ENCODE peak calls at places on chromosomes 6 and 20, in ten cellular contexts. T, W, S, P, K, Q, J, D, L and H are unnamed samples.

GRCh38 chr6:19866199-19866872 is 29.2 kb downstream of the ID4 start:
- DNase-seq in L (no peak), P (no peak), W (no peak), J (no peak), D (no peak), S (no peak), T (no peak), K (no peak), Q (no peak), H (no peak)

GRCh38 chr20:15951711-15952110 is 621.5 kb downstream of the KIF16B start:
- DNase-seq in J (no peak), P (no peak), L (no peak), D (no peak), K (no peak), S (no peak), W (no peak), T (no peak), Q (no peak), H (no peak)

GRCh38 chr6:131029661-131030297 is 33.3 kb downstream of the EPB41L2 start:
- DNase-seq in S (no peak), W (no peak), P (peak; percentile 65), L (peak; percentile 22), J (no peak), T (peak; percentile 40), K (no peak), Q (no peak), D (peak; percentile 12), H (no peak)

GRCh38 chr20:50568549-50568942 is 58.4 kb downstream of the PTPN1 start:
- DNase-seq in J (no peak), Q (no peak), L (no peak), K (no peak), D (no peak), T (no peak), P (no peak), W (no peak), S (no peak), H (no peak)

GRCh38 chr6:170453586-170454511 is 99.3 kb downstream of the PSMB1 start:
- DNase-seq in S (no peak), J (no peak), W (no peak), Q (no peak), L (no peak), T (no peak), K (no peak), P (no peak), D (no peak), H (no peak)

GRCh38 chr6:17768388-17768787 is 61.7 kb upstream of the NUP153 start:
- DNase-seq in W (no peak), P (peak; percentile 33), D (no peak), L (peak; percentile 11), S (no peak), J (peak; percentile 13), T (peak; percentile 52), Q (no peak), K (peak; percentile 49), H (peak; percentile 23)

GRCh38 chr20:49597825-49598395 is 30.0 kb upstream of the PTGIS start:
- DNase-seq in P (no peak), K (no peak), D (no peak), L (no peak), W (no peak), T (no peak), Q (no peak), S (no peak), J (no peak), H (no peak)

GRCh38 chr20:57598491-57598890 is 21.7 kb downstream of the ZBP1 start:
- DNase-seq in Q (no peak), K (no peak), L (no peak), T (no peak), D (no peak), W (no peak), J (no peak), P (no peak), S (no peak), H (no peak)

GRCh38 chr6:11810039-11810541 is 31.5 kb upstream of the ADTRP start:
- DNase-seq in L (peak; percentile 39), J (peak; percentile 77), W (peak; percentile 63), T (no peak), K (peak; percentile 76), Q (peak; percentile 64), D (peak; percentile 60), S (peak; percentile 90), P (peak; percentile 79), H (peak; percentile 65)

GRCh38 chr20:25099580-25099979 is 17.6 kb upstream of the VSX1 start:
- DNase-seq in T (no peak), K (no peak), L (no peak), P (no peak), J (no peak), Q (no peak), W (no peak), S (no peak), D (no peak), H (no peak)

GRCh38 chr20:18780731-18781130 is 32.9 kb upstream of the SCP2D1 start:
- DNase-seq in Q (no peak), W (no peak), L (no peak), P (no peak), D (no peak), S (no peak), J (no peak), K (no peak), T (no peak), H (no peak)

GRCh38 chr20:18783385-18783959 is 30.1 kb upstream of the SCP2D1 start:
- DNase-seq in T (no peak), S (no peak), D (no peak), K (no peak), Q (no peak), J (no peak), W (no peak), L (no peak), P (no peak), H (no peak)

GRCh38 chr20:18778993-18779392 is 34.6 kb upstream of the SCP2D1 start:
- DNase-seq in K (no peak), J (no peak), W (no peak), P (no peak), T (peak; percentile 42), S (no peak), L (no peak), D (peak; percentile 7), Q (no peak), H (no peak)

DNA sequence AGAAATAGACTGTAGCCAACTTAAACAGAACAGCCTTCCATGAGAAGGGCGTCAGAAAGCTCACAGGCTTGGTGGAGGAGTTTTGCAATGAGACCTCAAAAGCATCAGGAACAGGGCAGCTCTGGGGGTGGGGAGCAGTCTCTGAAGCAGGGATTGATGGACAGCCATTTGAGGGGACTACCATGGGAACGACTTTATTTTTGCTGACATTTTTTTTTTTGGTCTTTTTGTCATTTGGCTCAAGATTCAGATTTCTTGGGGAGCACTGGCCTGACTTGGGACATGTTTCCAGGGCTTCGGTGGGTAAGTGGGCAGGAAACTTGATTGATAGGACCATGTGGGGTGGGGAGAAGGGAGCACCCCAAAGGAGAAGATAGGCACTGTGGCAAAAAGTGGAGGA is 32.1 kb upstream of the SCP2D1 start:
- DNase-seq in Q (no peak), S (no peak), P (no peak), T (no peak), D (no peak), W (no peak), J (no peak), L (no peak), K (no peak), H (no peak)
- H3K4me3 ChIP-seq in Q (no peak overlapping the region), S (no peak overlapping the region), P (no peak overlapping the region), T (no peak overlapping the region), D (no peak overlapping the region), W (no peak overlapping the region), J (no peak overlapping the region), L (no peak overlapping the region), K (no peak overlapping the region), H (no peak overlapping the region)

GRCh38 chr20:35277531-35278395 is at the start of gene MMP24OS:
- DNase-seq in K (peak; percentile 95), S (peak; percentile 89), J (peak; percentile 89), T (peak; percentile 97), Q (peak; percentile 91), W (peak; percentile 90), P (peak; percentile 82), D (peak; percentile 89), L (peak; percentile 34), H (no peak)
- TF ChIP-seq CTCF in K (peak; percentile 38), S (no peak), J (no peak), T (peak; percentile 30), Q (no peak), W (no peak), P (peak; percentile 34), D (peak; percentile 56), L (no peak), H (peak; percentile 33)

GRCh38 chr6:124987291-124987690 is 25.1 kb downstream of the RNF217 start:
- DNase-seq in J (no peak), T (no peak), W (no peak), K (no peak), P (no peak), D (no peak), Q (no peak), L (no peak), S (no peak), H (no peak)
- H3K4me3 ChIP-seq in J (no peak overlapping the region), T (no peak overlapping the region), W (no peak overlapping the region), K (no peak overlapping the region), P (no peak overlapping the region), D (no peak overlapping the region), Q (no peak overlapping the region), L (no peak overlapping the region), S (no peak overlapping the region), H (no peak overlapping the region)

GRCh38 chr6:14281831-14282230 is 164.3 kb downstream of the CD83 start:
- DNase-seq in Q (no peak), K (no peak), L (no peak), D (no peak), J (peak; percentile 10), S (no peak), W (no peak), T (no peak), P (no peak), H (no peak)

GRCh38 chr6:14282326-14282725 is 164.8 kb downstream of the CD83 start:
- DNase-seq in J (no peak), P (no peak), K (peak; percentile 21), T (no peak), Q (no peak), S (no peak), W (no peak), D (no peak), L (no peak), H (no peak)

GRCh38 chr6:14280006-14280510 is 162.5 kb downstream of the CD83 start:
- DNase-seq in J (no peak), W (no peak), D (no peak), T (no peak), S (no peak), K (no peak), L (no peak), Q (no peak), P (no peak), H (no peak)

GRCh38 chr6:14282854-14283505 is 165.4 kb downstream of the CD83 start:
- DNase-seq in P (no peak), L (no peak), Q (no peak), W (no peak), D (no peak), J (no peak), T (no peak), S (no peak), K (no peak), H (no peak)

DNA sequence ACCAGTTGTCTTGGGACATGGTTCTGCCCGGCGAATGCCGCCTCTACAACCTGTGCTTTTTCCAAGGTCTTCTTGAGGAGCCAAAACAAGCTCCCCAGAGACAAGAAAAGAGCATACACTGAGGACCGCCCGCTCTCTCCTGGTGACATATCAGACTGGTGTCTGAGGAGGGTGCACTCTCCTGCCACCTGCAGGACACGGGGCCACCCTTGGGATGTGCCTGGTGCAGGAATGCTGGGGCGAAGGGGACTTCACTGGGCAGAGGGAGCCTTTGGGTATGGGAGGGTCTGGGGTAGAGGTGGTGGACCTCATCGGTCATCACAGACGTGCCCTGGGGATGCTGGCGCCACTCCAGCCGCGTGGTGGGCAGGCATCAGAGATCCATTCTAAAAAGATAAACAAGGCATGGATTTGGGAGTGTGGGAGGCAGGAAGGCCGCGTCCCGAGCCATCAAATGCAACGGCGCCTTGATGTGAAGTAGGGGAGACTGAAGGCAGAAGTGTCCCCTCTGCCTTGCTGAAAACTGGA is 163.3 kb downstream of the CD83 start:
- DNase-seq in S (no peak), P (no peak), K (no peak), L (no peak), J (no peak), W (no peak), D (peak; percentile 45), Q (no peak), T (peak; percentile 19), H (no peak)
- TF ChIP-seq CTCF in S (no peak), P (no peak), K (no peak), L (no peak), J (no peak), W (no peak), D (peak; percentile 79), Q (no peak), T (peak; percentile 13), H (no peak)